ENCODE peak calls at places on chromosomes 7 and 10, in four cellular contexts. T is HepG2, G is H1, X is GM12878. F is an unnamed sample.
A peak's percentile ranks its signal among the peaks of the same experiment; 100 is the strongest.

GRCh38 chr10:79127151-79127961 is 58.6 kb downstream of the ZMIZ1 start:
- DNase-seq in X (no peak), T (peak; percentile 92), G (no peak), F (no peak)

GRCh38 chr10:78903351-78903940 is 165.3 kb upstream of the ZMIZ1 start:
- DNase-seq in G (no peak), T (no peak), X (no peak), F (no peak)

GRCh38 chr10:133269367-133269766 is 7.3 kb downstream of the ADAM8 start:
- DNase-seq in G (no peak), X (no peak), T (no peak), F (no peak)

GRCh38 chr10:110613996-110614495 is 30.1 kb upstream of the RBM20 start:
- DNase-seq in T (no peak), G (no peak), X (peak; percentile 61), F (no peak)

GRCh38 chr10:98246911-98247820 is 20.8 kb downstream of the LOXL4 start:
- DNase-seq in T (no peak), G (no peak), X (no peak), F (no peak)

GRCh38 chr10:15120523-15120922 is 23.4 kb downstream of the RPP38 start:
- DNase-seq in X (no peak), G (no peak), T (no peak), F (no peak)

GRCh38 chr10:80568306-80568705 is 30.6 kb downstream of the SH2D4B start:
- DNase-seq in G (peak; percentile 36), X (no peak), T (no peak), F (no peak)

GRCh38 chr7:6172331-6173295 is 99.8 kb downstream of the CYTH3 start:
- DNase-seq in G (no peak), T (no peak), X (no peak), F (no peak)

GRCh38 chr10:29908977-29909376 is 150.4 kb downstream of the JCAD start:
- DNase-seq in X (no peak), G (no peak), T (no peak), F (no peak)

GRCh38 chr10:87585565-87586514 is 73.8 kb upstream of the PAPSS2 start:
- DNase-seq in X (no peak), T (peak; percentile 50), G (no peak), F (no peak)

GRCh38 chr10:86652361-86653202 is 1.8 kb upstream of the OPN4 start:
- DNase-seq in T (no peak), G (no peak), X (no peak), F (no peak)

GRCh38 chr7:45080265-45080957 is 8.4 kb downstream of the NACAD start:
- DNase-seq in G (no peak), T (no peak), X (no peak), F (no peak)

GRCh38 chr7:117091721-117092120 is 138.4 kb downstream of the ST7 start:
- DNase-seq in X (no peak), G (no peak), T (no peak), F (no peak)

DNA sequence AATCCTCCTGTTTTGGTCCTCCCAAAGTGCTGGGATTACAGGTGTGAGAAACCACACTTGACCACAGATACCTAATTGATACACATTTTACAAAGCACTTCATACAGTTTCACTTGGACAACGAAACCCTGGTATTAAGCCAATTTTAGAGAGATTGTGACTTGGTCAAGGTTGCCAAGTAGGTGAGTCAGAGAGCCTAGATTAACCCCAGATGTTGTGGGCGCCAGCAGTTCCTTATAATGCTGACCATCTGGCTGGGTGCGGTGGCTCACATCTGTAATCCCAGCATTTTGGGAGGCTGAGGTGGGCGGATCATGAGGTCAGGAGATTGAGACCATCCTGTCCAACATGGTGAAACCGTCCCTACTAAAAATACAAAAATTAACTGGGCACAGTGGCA is 4.9 kb upstream of the PHKG1 start:
- DNase-seq in T (no peak), X (no peak), G (no peak), F (no peak)
- TF ChIP-seq SUZ12 in T (no peak), X (no peak), G (no peak), F (no peak)

GRCh38 chr7:92723205-92723604 is 113.2 kb downstream of the CDK6 start:
- DNase-seq in X (no peak), G (no peak), T (no peak), F (no peak)
- TF ChIP-seq ZNF274 in X (no peak), G (no peak), T (no peak), F (no peak)

GRCh38 chr7:17633099-17633498 is 307.2 kb downstream of the SNX13 start:
- DNase-seq in T (peak; percentile 39), X (no peak), G (no peak), F (no peak)
- TF ChIP-seq SUZ12 in T (no peak), X (no peak), G (no peak), F (no peak)

GRCh38 chr10:85646312-85646711 is 720.3 kb downstream of the GRID1 start:
- DNase-seq in T (no peak), G (no peak), X (no peak), F (no peak)

GRCh38 chr10:85643171-85643838 is 723.3 kb downstream of the GRID1 start:
- DNase-seq in G (no peak), T (no peak), X (no peak), F (no peak)

GRCh38 chr10:85643839-85644525 is 722.6 kb downstream of the GRID1 start:
- DNase-seq in G (no peak), T (peak; percentile 29), X (no peak), F (no peak)

GRCh38 chr10:85645851-85646250 is 720.7 kb downstream of the GRID1 start:
- DNase-seq in T (no peak), X (no peak), G (no peak), F (no peak)

DNA sequence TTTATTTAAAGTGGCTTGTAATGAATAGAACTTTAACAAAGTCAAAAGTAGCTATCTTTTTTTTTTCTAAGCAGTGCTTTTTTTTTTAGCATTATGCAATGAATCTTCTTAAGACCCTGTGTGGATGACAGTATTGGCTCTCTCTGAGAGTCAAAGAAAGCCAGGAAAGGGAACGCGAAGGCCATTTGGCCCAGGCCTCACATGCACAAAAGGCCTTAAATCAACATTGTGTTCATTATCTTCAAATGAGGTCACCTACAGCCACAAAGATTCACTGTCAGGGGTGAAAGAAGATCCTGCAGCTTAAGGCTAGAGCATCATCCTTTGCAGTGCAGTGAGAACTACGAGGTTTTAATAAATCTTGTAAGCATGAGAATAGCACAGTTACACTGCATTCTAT is 721.5 kb downstream of the GRID1 start:
- DNase-seq in T (peak; percentile 17), G (no peak), X (no peak), F (no peak)
- TF ChIP-seq ZNF274 in T (no peak), G (no peak), X (no peak), F (no peak)

GRCh38 chr7:205117-206010 is 13.0 kb downstream of the FAM20C start:
- DNase-seq in G (no peak), X (no peak), T (no peak), F (no peak)
- TF ChIP-seq SUZ12 in G (no peak), X (no peak), T (no peak), F (no peak)

F was measured in NT2/D1.